ENCODE peak calls at places on chromosomes 3 and 15, in seven cellular contexts. D, Y, J, R, T, E and S are unnamed samples.

GRCh38 chr3:54931182-54931581 is 3.3 kb upstream of the LRTM1 start:
- DNase-seq in D (no peak), Y (no peak), J (no peak), R (no peak), T (peak), E (no peak), S (no peak)

GRCh38 chr15:76153241-76154197 is 93.7 kb downstream of the TMEM266 start:
- DNase-seq in D (no peak), Y (no peak), J (no peak), R (no peak), T (no peak), E (no peak), S (no peak)

GRCh38 chr3:44414517-44415090 is 62.9 kb downstream of the ZNF445 start:
- DNase-seq in D (no peak), Y (no peak), J (no peak), R (no peak), T (no peak), E (no peak), S (no peak)

GRCh38 chr3:139299261-139300132 is 44.3 kb upstream of the MRPS22 start:
- DNase-seq in D (no peak), Y (peak), J (no peak), R (peak), T (peak), E (peak), S (no peak)

GRCh38 chr15:68674975-68675374 is 96.2 kb downstream of the CORO2B start:
- DNase-seq in D (no peak), Y (no peak), J (no peak), R (peak), T (no peak), E (no peak), S (no peak)

GRCh38 chr15:50686468-50687301 is at the start of gene TRPM7:
- DNase-seq in D (peak), Y (peak), J (peak), R (peak), T (peak), E (peak), S (peak)

GRCh38 chr3:49022751-49023171 is 840 bp downstream of the NDUFAF3 start:
- DNase-seq in D (peak), Y (no peak), J (no peak), R (no peak), T (peak), E (no peak), S (no peak)

GRCh38 chr3:4720316-4721075 is 227.3 kb downstream of the ITPR1 start:
- DNase-seq in D (no peak), Y (peak), J (peak), R (peak), T (peak), E (peak), S (peak)

GRCh38 chr3:141105828-141106628 is 54.9 kb downstream of the SPSB4 start:
- DNase-seq in D (no peak), Y (peak), J (peak), R (peak), T (peak), E (peak), S (peak)

GRCh38 chr3:172115787-172116186 is 76.4 kb downstream of the FNDC3B start:
- DNase-seq in D (no peak), Y (no peak), J (no peak), R (no peak), T (peak), E (no peak), S (no peak)

GRCh38 chr3:16604887-16605602 is at the start of gene DAZL:
- DNase-seq in D (no peak), Y (no peak), J (no peak), R (no peak), T (no peak), E (no peak), S (no peak)

GRCh38 chr3:156981005-156981404 is 154.9 kb downstream of the LEKR1 start:
- DNase-seq in D (no peak), Y (no peak), J (no peak), R (peak), T (no peak), E (no peak), S (no peak)

GRCh38 chr3:149090907-149091306 is 4.6 kb upstream of the HLTF start:
- DNase-seq in D (no peak), Y (no peak), J (peak), R (no peak), T (no peak), E (no peak), S (no peak)

GRCh38 chr3:128969993-128970740 is 23.7 kb downstream of the CFAP92 start:
- DNase-seq in D (peak), Y (peak), J (peak), R (peak), T (peak), E (peak), S (peak)

GRCh38 chr3:79490165-79491028 is 277.4 kb downstream of the ROBO1 start:
- DNase-seq in D (peak), Y (peak), J (no peak), R (peak), T (peak), E (peak), S (peak)

GRCh38 chr3:178058629-178059028 is 477.6 kb upstream of the KCNMB2 start:
- DNase-seq in D (no peak), Y (no peak), J (no peak), R (no peak), T (no peak), E (no peak), S (no peak)

GRCh38 chr3:123818324-123818920 is 65.7 kb downstream of the MYLK start:
- DNase-seq in D (no peak), Y (peak), J (no peak), R (peak), T (no peak), E (no peak), S (peak)

GRCh38 chr3:4351164-4351855 is 48.1 kb downstream of the SETMAR start:
- DNase-seq in D (no peak), Y (no peak), J (peak), R (peak), T (peak), E (no peak), S (no peak)

GRCh38 chr15:73838795-73839565 is 34.4 kb upstream of the TBC1D21 start:
- DNase-seq in D (no peak), Y (no peak), J (no peak), R (no peak), T (peak), E (no peak), S (no peak)

GRCh38 chr3:72953325-72953956 is 43.2 kb upstream of the PPP4R2 start:
- DNase-seq in D (no peak), Y (no peak), J (no peak), R (no peak), T (peak), E (no peak), S (no peak)

GRCh38 chr3:45060165-45060897 is 34.2 kb downstream of the CLEC3B start:
- DNase-seq in D (no peak), Y (no peak), J (no peak), R (no peak), T (peak), E (peak), S (no peak)

GRCh38 chr15:89761929-89762328 is 10.9 kb upstream of the MESP1 start:
- DNase-seq in D (peak), Y (no peak), J (no peak), R (no peak), T (no peak), E (no peak), S (no peak)

GRCh38 chr15:89759835-89760234 is 8.8 kb upstream of the MESP1 start:
- DNase-seq in D (no peak), Y (no peak), J (no peak), R (no peak), T (no peak), E (no peak), S (no peak)

GRCh38 chr15:89758981-89759380 is 7.9 kb upstream of the MESP1 start:
- DNase-seq in D (peak), Y (no peak), J (no peak), R (no peak), T (no peak), E (no peak), S (no peak)

GRCh38 chr15:89761009-89761831 is 10.2 kb upstream of the MESP1 start:
- DNase-seq in D (peak), Y (no peak), J (no peak), R (no peak), T (no peak), E (no peak), S (no peak)

DNA sequence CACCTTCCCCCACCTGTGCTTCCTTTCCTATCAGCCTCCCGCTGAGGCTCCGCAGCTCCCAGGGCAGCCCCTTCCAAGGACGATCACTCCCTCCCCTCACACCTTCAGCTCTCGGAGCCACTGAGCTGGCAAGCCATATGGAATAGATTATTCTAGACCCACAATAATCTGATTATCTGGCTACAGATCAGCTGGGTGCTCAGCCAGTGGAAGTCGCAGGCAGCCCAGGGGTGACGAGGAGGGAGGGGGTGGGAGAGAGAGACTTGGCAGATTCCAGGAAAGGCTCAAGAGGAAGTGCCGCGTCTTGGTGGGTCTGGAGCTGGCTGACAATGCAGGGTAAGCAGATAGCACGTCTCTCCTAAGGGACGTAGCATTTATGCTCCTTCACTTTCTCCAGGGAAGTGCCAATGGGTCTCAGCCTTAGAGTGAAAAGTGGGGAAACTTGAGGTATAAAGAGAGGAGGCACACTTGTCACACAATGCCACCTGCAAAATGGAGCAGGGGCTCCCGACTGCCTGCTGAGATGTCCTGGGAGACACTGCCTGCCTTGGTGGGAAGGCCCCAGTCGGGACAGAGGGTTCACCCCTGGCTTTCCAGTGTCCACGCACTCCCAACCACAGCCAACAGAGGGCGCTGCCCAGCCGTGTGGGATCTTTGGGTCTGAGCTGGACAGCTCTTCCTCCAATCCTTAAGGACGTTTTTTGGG is 9.4 kb upstream of the MESP1 start:
- DNase-seq in D (peak), Y (peak), J (peak), R (peak), T (peak), E (peak), S (peak)
- TF ChIP-seq CTCF in D (peak), Y (peak), J (peak), R (peak), T (peak), E (peak), S (peak)

GRCh38 chr15:89492111-89492641 is 4.2 kb downstream of the RHCG start:
- DNase-seq in D (no peak), Y (no peak), J (peak), R (no peak), T (no peak), E (no peak), S (no peak)
- TF ChIP-seq CTCF in D (no peak), Y (peak), J (peak), R (peak), T (peak), E (peak), S (peak)

GRCh38 chr3:13619661-13620230 is 70.8 kb downstream of the FBLN2 start:
- DNase-seq in D (peak), Y (no peak), J (no peak), R (no peak), T (no peak), E (no peak), S (no peak)
- TF ChIP-seq CTCF in D (no peak), Y (no peak), J (no peak), R (no peak), T (no peak), E (no peak), S (no peak)

GRCh38 chr15:70892002-70892911 is at the start of the genes LRRC49 and THAP10:
- DNase-seq in D (peak), Y (peak), J (peak), R (peak), T (peak), E (peak), S (peak)

GRCh38 chr15:70892912-70893560 is 410 bp downstream of the LRRC49 start:
- DNase-seq in D (no peak), Y (peak), J (peak), R (peak), T (peak), E (peak), S (peak)
- TF ChIP-seq CTCF in D (peak), Y (peak), J (peak), R (peak), T (peak), E (peak), S (peak)

GRCh38 chr3:161913786-161914389 is 417.3 kb downstream of the OTOL1 start:
- DNase-seq in D (no peak), Y (peak), J (no peak), R (peak), T (peak), E (peak), S (peak)

GRCh38 chr3:161920196-161920595 is 423.6 kb downstream of the OTOL1 start:
- DNase-seq in D (no peak), Y (no peak), J (no peak), R (peak), T (no peak), E (no peak), S (no peak)

GRCh38 chr3:161915283-161915682 is 418.7 kb downstream of the OTOL1 start:
- DNase-seq in D (no peak), Y (no peak), J (no peak), R (peak), T (no peak), E (peak), S (no peak)

GRCh38 chr3:161914703-161915102 is 418.1 kb downstream of the OTOL1 start:
- DNase-seq in D (no peak), Y (peak), J (no peak), R (peak), T (peak), E (peak), S (peak)
- TF ChIP-seq CTCF in D (peak), Y (peak), J (no peak), R (peak), T (peak), E (peak), S (peak)

DNA sequence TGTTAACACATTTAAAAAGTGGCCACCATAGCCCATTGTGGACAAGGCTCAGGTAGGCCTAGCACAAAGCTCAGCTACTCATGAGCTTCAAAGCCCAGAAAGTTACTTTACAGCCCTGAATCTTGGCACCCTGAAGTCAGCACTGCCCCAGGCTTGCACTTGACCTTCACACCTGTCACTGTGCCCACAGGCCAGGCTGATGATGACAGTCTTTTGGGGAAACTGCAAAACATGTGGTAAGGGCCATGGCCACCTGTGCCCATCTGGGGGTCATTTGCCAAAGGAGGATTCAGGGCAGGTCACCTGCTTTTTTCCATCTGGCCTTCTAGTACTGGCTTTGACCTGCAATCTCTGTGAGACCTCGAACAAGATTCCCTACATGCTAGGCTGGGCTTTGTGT is 11.0 kb downstream of the CHDH start:
- DNase-seq in D (no peak), Y (no peak), J (no peak), R (no peak), T (no peak), E (no peak), S (no peak)
- TF ChIP-seq CTCF in D (no peak), Y (no peak), J (no peak), R (no peak), T (no peak), E (no peak), S (no peak)

GRCh38 chr15:77398927-77399326 is 21.0 kb downstream of the PEAK1 start:
- DNase-seq in D (no peak), Y (no peak), J (no peak), R (no peak), T (no peak), E (no peak), S (no peak)
- TF ChIP-seq CTCF in D (no peak), Y (no peak), J (no peak), R (no peak), T (no peak), E (no peak), S (no peak)

GRCh38 chr3:30259730-30260129 is 346.7 kb upstream of the TGFBR2 start:
- DNase-seq in D (no peak), Y (no peak), J (no peak), R (no peak), T (no peak), E (no peak), S (no peak)

GRCh38 chr3:30263238-30263920 is 343.0 kb upstream of the TGFBR2 start:
- DNase-seq in D (no peak), Y (no peak), J (no peak), R (no peak), T (no peak), E (no peak), S (no peak)

GRCh38 chr3:30258426-30259392 is 347.7 kb upstream of the TGFBR2 start:
- DNase-seq in D (no peak), Y (peak), J (no peak), R (peak), T (peak), E (no peak), S (no peak)

GRCh38 chr3:30263921-30264313 is 342.5 kb upstream of the TGFBR2 start:
- DNase-seq in D (no peak), Y (no peak), J (no peak), R (no peak), T (no peak), E (no peak), S (no peak)

DNA sequence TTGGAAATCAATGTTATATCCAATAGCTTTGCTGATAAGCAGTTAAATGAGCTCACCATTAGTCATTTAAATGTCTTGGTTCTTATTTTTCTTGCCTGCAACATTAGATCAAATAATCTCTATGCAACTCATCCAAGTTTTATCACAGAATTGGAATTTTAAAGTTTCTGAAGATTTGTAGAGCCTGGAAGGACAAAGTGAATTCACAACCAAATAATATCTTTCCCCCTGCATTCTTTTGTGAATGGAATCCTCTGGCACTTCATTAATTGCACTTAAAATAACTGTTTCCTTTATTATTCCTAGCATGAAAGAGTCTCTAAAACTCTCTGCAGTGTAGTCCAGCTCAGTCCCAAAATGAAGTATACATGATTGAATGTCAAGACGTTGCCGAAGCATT is 345.7 kb upstream of the TGFBR2 start:
- DNase-seq in D (no peak), Y (no peak), J (no peak), R (peak), T (peak), E (no peak), S (no peak)
- TF ChIP-seq CTCF in D (no peak), Y (no peak), J (no peak), R (no peak), T (no peak), E (no peak), S (no peak)

DNA sequence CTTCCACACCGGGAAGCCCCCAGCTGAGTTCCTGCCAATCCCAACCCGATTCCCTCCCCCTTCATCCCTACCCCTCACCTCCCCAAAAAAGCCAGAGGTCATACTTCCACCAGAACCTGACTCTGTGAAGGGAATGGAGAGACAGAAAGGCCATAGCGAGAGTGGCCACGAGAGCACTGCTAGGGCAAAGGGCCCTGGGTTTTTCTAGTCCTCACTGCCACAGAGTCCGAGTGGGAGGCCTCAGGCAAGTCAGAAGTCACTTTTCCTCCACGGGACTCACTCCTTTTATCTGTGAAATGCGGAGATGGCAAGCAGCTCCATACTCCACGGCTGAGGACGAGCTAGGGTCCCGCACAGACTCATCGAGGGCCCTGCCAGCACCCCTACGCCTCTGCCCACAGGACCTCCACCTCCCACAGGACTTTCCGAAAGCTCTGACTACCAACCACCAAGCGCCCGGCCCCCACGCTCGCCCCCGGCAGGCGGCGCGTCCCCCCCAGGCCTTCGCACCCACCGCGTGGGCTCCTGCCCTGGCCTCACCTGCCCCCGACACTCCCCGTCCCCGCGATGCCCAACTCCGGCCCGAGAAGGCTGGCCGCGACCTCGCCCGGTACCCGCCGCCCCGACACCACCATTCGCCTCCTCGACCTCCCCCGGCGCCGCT is 794 bp downstream of the ATP13A3 start:
- DNase-seq in D (peak), Y (no peak), J (peak), R (peak), T (peak), E (peak), S (no peak)
- TF ChIP-seq CTCF in D (peak), Y (peak), J (no peak), R (peak), T (peak), E (no peak), S (peak)

GRCh38 chr3:185065059-185065458 is 87.8 kb downstream of the C3orf70 start:
- DNase-seq in D (no peak), Y (no peak), J (no peak), R (no peak), T (no peak), E (no peak), S (no peak)

GRCh38 chr3:185069023-185069422 is 83.8 kb downstream of the C3orf70 start:
- DNase-seq in D (no peak), Y (no peak), J (no peak), R (no peak), T (no peak), E (no peak), S (no peak)

GRCh38 chr3:185069583-185070030 is 83.3 kb downstream of the C3orf70 start:
- DNase-seq in D (no peak), Y (no peak), J (no peak), R (no peak), T (no peak), E (no peak), S (no peak)

GRCh38 chr3:185066251-185066650 is 86.6 kb downstream of the C3orf70 start:
- DNase-seq in D (no peak), Y (no peak), J (no peak), R (no peak), T (no peak), E (no peak), S (no peak)

GRCh38 chr3:185067173-185067572 is 85.7 kb downstream of the C3orf70 start:
- DNase-seq in D (no peak), Y (no peak), J (no peak), R (no peak), T (no peak), E (no peak), S (no peak)
- TF ChIP-seq CTCF in D (no peak), Y (no peak), J (no peak), R (no peak), T (no peak), E (no peak), S (no peak)